ENCODE peak calls at places on chromosomes 5 and 9, in eight cellular contexts. C, Z, M, T, N, K, S and J are unnamed samples.

GRCh38 chr9:92406506-92406905 is 2.1 kb upstream of the OGN start:
- DNase-seq in C (no peak), Z (no peak), M (no peak), T (no peak), N (no peak), K (peak), S (no peak), J (peak)

GRCh38 chr5:65037845-65038815 is 269.4 kb downstream of the CWC27 start:
- DNase-seq in C (peak), Z (peak), M (no peak), T (peak), N (peak), K (peak), S (peak), J (no peak)

GRCh38 chr9:110152704-110153374 is 55.1 kb downstream of the C9orf152 start:
- DNase-seq in C (peak), Z (peak), M (peak), T (peak), N (peak), K (peak), S (peak), J (peak)

GRCh38 chr9:111872886-111873285 is 23.7 kb upstream of the UGCG start:
- DNase-seq in C (no peak), Z (no peak), M (no peak), T (no peak), N (no peak), K (peak), S (peak), J (no peak)

GRCh38 chr5:33362915-33363314 is 77.8 kb upstream of the TARS1 start:
- DNase-seq in C (peak), Z (peak), M (no peak), T (no peak), N (no peak), K (no peak), S (peak), J (peak)

GRCh38 chr9:6215562-6215961 is at the start of gene IL33:
- DNase-seq in C (no peak), Z (no peak), M (peak), T (peak), N (peak), K (no peak), S (no peak), J (peak)

GRCh38 chr9:76366275-76366674 is 28.0 kb downstream of the RFK start:
- DNase-seq in C (no peak), Z (no peak), M (peak), T (peak), N (no peak), K (no peak), S (no peak), J (no peak)

GRCh38 chr5:113505181-113505580 is 8.3 kb upstream of the YTHDC2 start:
- DNase-seq in C (no peak), Z (no peak), M (no peak), T (peak), N (peak), K (no peak), S (no peak), J (peak)

GRCh38 chr9:115847245-115847644 is 306.3 kb upstream of the PAPPA start:
- DNase-seq in C (no peak), Z (no peak), M (no peak), T (peak), N (peak), K (no peak), S (no peak), J (peak)

GRCh38 chr5:108481355-108481931 is 99.5 kb upstream of the FBXL17 start:
- DNase-seq in C (peak), Z (peak), M (peak), T (peak), N (peak), K (peak), S (peak), J (peak)

GRCh38 chr5:75055727-75056144 is 3.4 kb upstream of the GCNT4 start:
- DNase-seq in C (peak), Z (peak), M (no peak), T (no peak), N (peak), K (no peak), S (peak), J (peak)

GRCh38 chr9:112061152-112061740 is 113.9 kb downstream of the SUSD1 start:
- DNase-seq in C (no peak), Z (no peak), M (peak), T (peak), N (peak), K (peak), S (peak), J (peak)

GRCh38 chr5:32852535-32852934 is 141.4 kb downstream of the NPR3 start:
- DNase-seq in C (peak), Z (peak), M (no peak), T (peak), N (peak), K (no peak), S (peak), J (peak)

GRCh38 chr9:133683494-133684460 is 47.6 kb downstream of the DBH start:
- DNase-seq in C (no peak), Z (no peak), M (peak), T (no peak), N (peak), K (no peak), S (peak), J (peak)

GRCh38 chr5:59682542-59682941 is 211.0 kb downstream of the PDE4D start:
- DNase-seq in C (no peak), Z (no peak), M (no peak), T (no peak), N (no peak), K (no peak), S (no peak), J (no peak)

GRCh38 chr5:143560378-143560777 is 156.9 kb upstream of the NR3C1 start:
- DNase-seq in C (no peak), Z (no peak), M (no peak), T (peak), N (no peak), K (no peak), S (no peak), J (no peak)

DNA sequence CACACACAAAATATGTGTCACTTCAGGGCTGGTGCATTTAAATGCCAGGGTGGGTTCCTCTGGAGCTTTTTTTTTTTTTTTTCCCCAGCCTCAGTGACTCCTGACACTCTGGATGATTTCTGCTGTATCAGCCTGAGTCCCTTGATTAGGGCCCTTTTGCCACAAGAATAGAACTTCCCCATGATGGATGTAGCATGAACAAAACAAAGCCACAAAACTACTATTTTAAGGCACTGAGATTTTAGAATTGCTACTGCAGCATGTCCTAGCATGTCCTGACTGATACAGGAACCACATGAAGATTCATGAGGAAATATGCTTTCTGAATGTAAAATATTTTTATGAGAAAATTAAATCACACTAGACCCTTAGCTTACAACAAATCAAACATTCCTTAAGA is 13.9 kb upstream of the ADGRD2 start:
- DNase-seq in C (no peak), Z (no peak), M (no peak), T (no peak), N (no peak), K (no peak), S (no peak), J (no peak)
- H3K4me2 ChIP-seq in C (no peak), Z (no peak), M (no peak), T (no peak), N (no peak), K (no peak), S (no peak), J (no peak)

GRCh38 chr5:53071738-53072137 is 37.8 kb downstream of the MOCS2 start:
- DNase-seq in C (no peak), Z (no peak), M (no peak), T (no peak), N (peak), K (no peak), S (no peak), J (peak)
- H3K4me2 ChIP-seq in C (no peak), Z (no peak), M (no peak), T (no peak), N (peak), K (no peak), S (no peak), J (peak)

DNA sequence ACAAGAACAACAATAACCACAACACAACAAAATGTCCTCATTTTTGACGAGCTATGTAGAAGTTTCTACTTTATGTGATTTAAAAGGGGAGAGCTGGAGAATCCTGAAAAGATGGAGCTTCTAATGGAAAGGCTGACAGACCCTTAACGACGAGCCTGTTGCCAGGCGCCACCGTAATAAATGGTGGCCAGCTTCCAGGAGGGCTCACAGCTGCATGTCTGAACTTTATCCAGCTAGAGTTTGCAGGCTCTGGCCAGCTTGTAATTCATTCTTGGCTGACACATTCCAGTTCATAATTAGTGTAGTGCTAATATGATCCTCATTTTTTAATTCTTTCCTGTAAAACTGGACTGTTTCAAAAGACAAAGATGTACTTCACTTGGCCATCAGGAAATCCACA is 246.7 kb downstream of the GAS1 start:
- DNase-seq in C (no peak), Z (no peak), M (no peak), T (no peak), N (peak), K (no peak), S (no peak), J (peak)
- H3K4me2 ChIP-seq in C (no peak), Z (no peak), M (no peak), T (no peak), N (no peak), K (no peak), S (no peak), J (no peak)

DNA sequence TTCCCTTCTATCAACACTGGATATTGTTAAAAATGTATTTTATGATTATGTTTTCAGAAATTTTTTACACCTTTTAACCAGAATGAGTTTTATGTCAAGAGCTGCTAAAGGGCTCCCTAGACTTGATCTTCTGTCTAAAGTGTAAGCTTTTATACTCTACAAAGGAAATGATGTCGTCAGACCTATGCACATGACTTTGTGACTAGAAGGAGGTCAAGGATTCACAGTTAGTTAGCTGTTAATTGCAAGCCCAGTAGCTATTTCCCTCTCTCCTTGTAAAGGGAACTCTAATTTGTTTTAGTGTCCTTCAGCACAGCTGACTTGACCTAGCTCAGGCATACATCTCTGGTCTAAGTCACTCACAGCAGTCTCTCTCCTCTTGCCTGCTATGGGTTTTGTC is 173.4 kb upstream of the NREP start:
- DNase-seq in C (no peak), Z (no peak), M (no peak), T (no peak), N (peak), K (no peak), S (peak), J (peak)
- H3K4me2 ChIP-seq in C (no peak), Z (no peak), M (no peak), T (no peak), N (peak), K (no peak), S (no peak), J (peak)

DNA sequence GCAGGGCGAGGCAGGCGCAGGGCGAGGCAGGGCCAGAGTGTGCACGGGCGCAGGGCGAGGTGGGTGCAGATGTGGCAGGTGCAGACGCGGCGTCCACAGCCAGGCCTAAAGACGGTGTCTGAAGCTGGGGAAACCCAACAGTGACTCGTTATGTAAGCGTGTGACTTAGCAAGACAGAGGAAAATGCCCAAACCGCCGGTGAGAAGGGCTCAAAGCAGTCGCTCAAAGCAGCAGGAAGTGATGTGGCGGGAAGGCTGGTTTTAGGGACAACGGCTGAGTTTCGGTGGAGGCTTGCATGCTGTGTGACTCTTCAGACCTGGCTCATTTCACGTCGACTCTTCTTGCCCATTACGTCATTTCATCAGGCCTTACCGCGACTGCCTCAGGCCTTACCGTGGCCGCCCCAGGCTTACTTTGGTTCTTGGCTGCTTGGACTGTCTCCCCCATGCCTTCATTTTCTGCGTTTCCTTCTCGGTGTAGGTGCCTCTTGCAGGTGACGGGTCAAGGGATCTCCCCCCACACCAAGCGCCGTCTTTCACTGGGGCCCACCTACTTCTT is 50.5 kb upstream of the EXOC3 start:
- DNase-seq in C (no peak), Z (peak), M (no peak), T (peak), N (peak), K (no peak), S (peak), J (no peak)
- H3K4me2 ChIP-seq in C (no peak), Z (no peak), M (no peak), T (no peak), N (no peak), K (no peak), S (no peak), J (no peak)

GRCh38 chr5:123514615-123515355 is 2.8 kb downstream of the CSNK1G3 start:
- DNase-seq in C (peak), Z (no peak), M (no peak), T (peak), N (peak), K (no peak), S (no peak), J (no peak)
- H3K4me2 ChIP-seq in C (peak), Z (no peak), M (peak), T (peak), N (peak), K (peak), S (no peak), J (no peak)

DNA sequence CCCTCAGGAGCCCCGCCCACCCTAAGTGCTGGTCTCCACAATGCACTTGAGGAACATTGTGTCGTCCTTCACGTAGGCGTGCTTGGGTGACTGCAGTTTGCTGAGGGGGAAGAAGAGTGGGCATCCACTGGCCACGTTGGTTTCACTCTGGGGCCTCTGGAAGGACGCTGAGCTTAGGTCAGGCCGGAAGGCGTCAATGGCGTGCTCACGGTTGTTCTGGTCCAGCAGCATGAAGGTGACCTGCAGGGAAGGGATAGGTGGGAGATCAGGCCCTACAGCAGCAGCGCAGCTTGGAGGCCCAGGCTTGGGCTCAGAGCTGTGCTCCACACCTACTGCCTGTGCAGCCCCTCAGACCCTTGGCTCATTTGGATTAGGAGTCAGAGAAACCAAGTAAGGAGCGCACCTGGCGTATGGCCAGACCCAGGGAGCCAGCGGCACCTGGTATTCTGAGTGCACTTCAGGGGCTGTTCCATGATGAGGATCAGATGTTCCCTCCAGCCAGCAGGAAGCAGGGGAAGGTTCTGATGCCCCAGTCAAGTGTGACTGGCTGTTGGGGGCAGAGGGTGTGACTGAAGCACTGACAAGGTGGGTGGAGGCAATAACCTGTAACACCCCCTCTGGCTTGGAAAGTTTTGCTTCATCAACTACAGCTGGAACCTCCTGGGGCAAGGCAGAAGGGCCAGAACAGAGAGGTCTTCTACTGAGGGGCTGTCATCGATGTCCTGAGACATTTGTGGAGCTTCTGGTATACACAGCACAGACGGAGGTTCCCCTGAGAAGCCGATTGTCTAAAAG is 21.4 kb downstream of the TRAF1 start:
- DNase-seq in C (no peak), Z (no peak), M (no peak), T (no peak), N (no peak), K (no peak), S (no peak), J (no peak)
- H3K4me2 ChIP-seq in C (no peak), Z (no peak), M (no peak), T (no peak), N (no peak), K (no peak), S (no peak), J (no peak)

GRCh38 chr9:128213746-128214497 is 10.7 kb downstream of the DNM1 start:
- DNase-seq in C (no peak), Z (no peak), M (no peak), T (no peak), N (no peak), K (no peak), S (no peak), J (no peak)

GRCh38 chr9:128216781-128217553 is 13.8 kb downstream of the DNM1 start:
- DNase-seq in C (no peak), Z (no peak), M (peak), T (no peak), N (no peak), K (no peak), S (no peak), J (no peak)

GRCh38 chr9:128211551-128212281 is 8.5 kb downstream of the DNM1 start:
- DNase-seq in C (no peak), Z (no peak), M (no peak), T (no peak), N (peak), K (no peak), S (no peak), J (no peak)

GRCh38 chr9:128215491-128216404 is 12.6 kb downstream of the DNM1 start:
- DNase-seq in C (no peak), Z (no peak), M (peak), T (no peak), N (peak), K (no peak), S (peak), J (peak)

DNA sequence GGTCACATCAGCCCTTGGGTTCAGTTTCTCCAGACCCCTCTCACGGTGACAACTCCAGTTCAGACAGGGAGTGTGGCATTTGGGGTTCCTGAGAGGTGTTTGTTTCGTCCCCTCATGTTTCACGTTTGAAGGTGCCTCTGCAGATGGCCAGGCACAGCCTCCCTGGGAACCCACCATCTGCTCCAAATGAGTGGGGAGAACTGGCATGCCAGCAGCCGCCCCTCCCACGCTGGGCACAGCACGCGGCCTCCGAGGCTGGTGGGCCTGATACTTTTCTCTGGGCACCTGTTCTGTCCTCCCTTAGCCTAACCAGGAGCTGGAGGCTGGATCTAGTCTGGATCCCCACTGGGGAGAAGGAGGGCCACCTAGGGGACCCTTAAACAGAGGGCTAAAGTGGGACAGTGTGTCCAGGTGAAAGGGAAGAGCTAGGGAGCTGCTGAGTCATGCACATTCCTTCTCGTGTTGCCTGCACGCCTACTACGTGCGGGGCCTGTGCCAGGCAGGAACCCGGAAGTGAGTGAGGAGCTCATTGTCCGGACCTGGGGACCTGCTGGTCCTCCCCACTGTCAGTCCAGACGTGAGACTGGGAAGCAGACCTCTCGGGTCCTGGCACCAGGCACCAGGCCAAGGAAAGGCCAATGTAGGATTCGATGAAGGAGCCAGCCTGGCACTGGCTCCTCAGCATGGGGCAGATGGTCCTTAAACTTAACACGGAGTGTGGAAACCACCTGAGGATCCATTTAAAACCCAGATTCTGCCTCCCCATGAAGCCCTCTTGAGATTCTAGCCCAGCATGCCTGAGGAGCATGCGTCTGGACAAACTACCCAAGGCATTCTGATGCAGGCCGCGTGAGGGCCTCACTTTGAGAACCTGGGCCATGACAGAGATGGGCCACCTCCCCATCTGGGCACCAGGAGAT is 11.7 kb downstream of the DNM1 start:
- DNase-seq in C (no peak), Z (no peak), M (peak), T (peak), N (peak), K (no peak), S (peak), J (peak)
- H3K4me2 ChIP-seq in C (no peak), Z (no peak), M (no peak), T (no peak), N (no peak), K (no peak), S (no peak), J (no peak)